ENCODE peak calls at places on chromosomes 13 and 19, in eight cellular contexts. One of them, this sample, is unnamed.
A peak's percentile ranks its signal among the peaks of the same experiment; 100 is the strongest.

GRCh38 chr19:45876411-45877197 is 9.3 kb downstream of the IRF2BP1 start:
- DNase-seq in H9: peak; percentile 60
- DNase-seq in upper lobe of right lung: peak; percentile 85
- DNase-seq in NCI-H774: no peak
- DNase-seq in RWPE1: no peak
- DNase-seq in pancreas: peak; percentile 88
- DNase-seq in left colon: peak; percentile 68
- DNase-seq in activated T-cell treated with anti-CD3 and anti-CD28 coated beads, Interleukin-2, amount 50 U/mL, for 24 hours: peak; percentile 61
- DNase-seq in this sample: no peak

GRCh38 chr13:48500652-48501197 is 32.2 kb downstream of the RCBTB2 start:
- DNase-seq in H9: no peak
- DNase-seq in upper lobe of right lung: no peak
- DNase-seq in NCI-H774: no peak
- DNase-seq in RWPE1: peak; percentile 61
- DNase-seq in pancreas: no peak
- DNase-seq in left colon: no peak
- DNase-seq in activated T-cell treated with anti-CD3 and anti-CD28 coated beads, Interleukin-2, amount 50 U/mL, for 24 hours: no peak
- DNase-seq in this sample: peak; percentile 95

GRCh38 chr19:18023596-18024212 is 15.7 kb downstream of the ARRDC2 start:
- DNase-seq in H9: no peak
- DNase-seq in upper lobe of right lung: peak; percentile 92
- DNase-seq in NCI-H774: no peak
- DNase-seq in RWPE1: no peak
- DNase-seq in pancreas: no peak
- DNase-seq in left colon: peak; percentile 79
- DNase-seq in activated T-cell treated with anti-CD3 and anti-CD28 coated beads, Interleukin-2, amount 50 U/mL, for 24 hours: peak; percentile 78
- DNase-seq in this sample: no peak

GRCh38 chr13:34931572-34931971 is 10.5 kb upstream of the NBEA start:
- DNase-seq in H9: no peak
- DNase-seq in upper lobe of right lung: no peak
- DNase-seq in NCI-H774: no peak
- DNase-seq in RWPE1: no peak
- DNase-seq in pancreas: no peak
- DNase-seq in left colon: no peak
- DNase-seq in activated T-cell treated with anti-CD3 and anti-CD28 coated beads, Interleukin-2, amount 50 U/mL, for 24 hours: no peak
- DNase-seq in this sample: peak; percentile 69

GRCh38 chr19:32566246-32566830 is 14.7 kb upstream of the PDCD5 start:
- DNase-seq in H9: no peak
- DNase-seq in upper lobe of right lung: no peak
- DNase-seq in NCI-H774: no peak
- DNase-seq in RWPE1: no peak
- DNase-seq in pancreas: no peak
- DNase-seq in left colon: no peak
- DNase-seq in activated T-cell treated with anti-CD3 and anti-CD28 coated beads, Interleukin-2, amount 50 U/mL, for 24 hours: no peak
- DNase-seq in this sample: no peak

GRCh38 chr19:54478677-54479266 is 5.7 kb upstream of the CDC42EP5 start:
- DNase-seq in H9: peak; percentile 80
- DNase-seq in upper lobe of right lung: no peak
- DNase-seq in NCI-H774: no peak
- DNase-seq in RWPE1: no peak
- DNase-seq in pancreas: no peak
- DNase-seq in left colon: no peak
- DNase-seq in activated T-cell treated with anti-CD3 and anti-CD28 coated beads, Interleukin-2, amount 50 U/mL, for 24 hours: no peak
- DNase-seq in this sample: peak; percentile 57

GRCh38 chr13:100365678-100366077 is 222.9 kb downstream of the GGACT start:
- DNase-seq in H9: no peak
- DNase-seq in upper lobe of right lung: no peak
- DNase-seq in NCI-H774: no peak
- DNase-seq in RWPE1: no peak
- DNase-seq in pancreas: no peak
- DNase-seq in left colon: no peak
- DNase-seq in activated T-cell treated with anti-CD3 and anti-CD28 coated beads, Interleukin-2, amount 50 U/mL, for 24 hours: no peak
- DNase-seq in this sample: no peak

GRCh38 chr19:17370026-17370587 is 7.0 kb downstream of the PLVAP start:
- DNase-seq in H9: no peak
- DNase-seq in upper lobe of right lung: no peak
- DNase-seq in NCI-H774: no peak
- DNase-seq in RWPE1: no peak
- DNase-seq in pancreas: no peak
- DNase-seq in left colon: no peak
- DNase-seq in activated T-cell treated with anti-CD3 and anti-CD28 coated beads, Interleukin-2, amount 50 U/mL, for 24 hours: no peak
- DNase-seq in this sample: no peak

GRCh38 chr13:76795701-76796695 is 90.2 kb downstream of the KCTD12 start:
- DNase-seq in H9: no peak
- DNase-seq in upper lobe of right lung: no peak
- DNase-seq in NCI-H774: no peak
- DNase-seq in RWPE1: no peak
- DNase-seq in pancreas: no peak
- DNase-seq in left colon: no peak
- DNase-seq in activated T-cell treated with anti-CD3 and anti-CD28 coated beads, Interleukin-2, amount 50 U/mL, for 24 hours: no peak
- DNase-seq in this sample: no peak

GRCh38 chr13:38637576-38637975 is 49.3 kb upstream of the FREM2 start:
- DNase-seq in H9: no peak
- DNase-seq in upper lobe of right lung: no peak
- DNase-seq in NCI-H774: no peak
- DNase-seq in RWPE1: no peak
- DNase-seq in pancreas: no peak
- DNase-seq in left colon: no peak
- DNase-seq in activated T-cell treated with anti-CD3 and anti-CD28 coated beads, Interleukin-2, amount 50 U/mL, for 24 hours: no peak
- DNase-seq in this sample: peak; percentile 76

GRCh38 chr13:73505487-73505886 is 446.7 kb downstream of the KLF5 start:
- DNase-seq in H9: no peak
- DNase-seq in upper lobe of right lung: no peak
- DNase-seq in NCI-H774: no peak
- DNase-seq in RWPE1: no peak
- DNase-seq in pancreas: no peak
- DNase-seq in left colon: no peak
- DNase-seq in activated T-cell treated with anti-CD3 and anti-CD28 coated beads, Interleukin-2, amount 50 U/mL, for 24 hours: no peak
- DNase-seq in this sample: no peak

GRCh38 chr13:101942038-101942437 is 459.8 kb downstream of the FGF14 start:
- DNase-seq in H9: no peak
- DNase-seq in upper lobe of right lung: no peak
- DNase-seq in NCI-H774: peak; percentile 66
- DNase-seq in RWPE1: peak; percentile 20
- DNase-seq in pancreas: no peak
- DNase-seq in left colon: no peak
- DNase-seq in activated T-cell treated with anti-CD3 and anti-CD28 coated beads, Interleukin-2, amount 50 U/mL, for 24 hours: no peak
- DNase-seq in this sample: peak; percentile 59

This sample was measured in epithelial cell of esophagus.